ENCODE peak calls at places on chromosomes 12 and 14, in six cellular contexts. A, G, E, I, F and W are unnamed samples.

GRCh38 chr12:69470189-69471094 is at the start of gene FRS2:
- DNase-seq in A (peak; percentile 85), G (peak; percentile 47), E (peak; percentile 92), I (peak; percentile 80), F (peak; percentile 95), W (peak; percentile 95)

GRCh38 chr12:132413931-132414588 is 75.9 kb upstream of the FBRSL1 start:
- DNase-seq in A (no peak), G (no peak), E (no peak), I (no peak), F (no peak), W (no peak)

GRCh38 chr14:88241810-88242209 is 81.3 kb downstream of the KCNK10 start:
- DNase-seq in A (no peak), G (no peak), E (no peak), I (no peak), F (no peak), W (no peak)

GRCh38 chr12:82721726-82722125 is 35.0 kb downstream of the TMTC2 start:
- DNase-seq in A (no peak), G (no peak), E (no peak), I (no peak), F (no peak), W (no peak)

GRCh38 chr12:131091413-131091975 is 137.8 kb downstream of the ADGRD1 start:
- DNase-seq in A (no peak), G (no peak), E (no peak), I (no peak), F (no peak), W (no peak)

GRCh38 chr14:66070542-66071319 is 415.4 kb upstream of the CCDC196 start:
- DNase-seq in A (no peak), G (no peak), E (peak; percentile 62), I (no peak), F (no peak), W (no peak)

GRCh38 chr14:100739306-100739705 is 12.6 kb downstream of the DLK1 start:
- DNase-seq in A (no peak), G (no peak), E (no peak), I (no peak), F (no peak), W (no peak)

GRCh38 chr12:31368666-31369361 is 42.9 kb upstream of the SINHCAF start:
- DNase-seq in A (no peak), G (no peak), E (peak; percentile 57), I (no peak), F (no peak), W (no peak)

GRCh38 chr12:51869490-51869865 is 18.4 kb upstream of the ANKRD33 start:
- DNase-seq in A (no peak), G (no peak), E (no peak), I (no peak), F (peak; percentile 44), W (no peak)

GRCh38 chr12:14387472-14387871 is 22.0 kb downstream of the ATF7IP start:
- DNase-seq in A (no peak), G (no peak), E (no peak), I (no peak), F (no peak), W (no peak)

GRCh38 chr12:113359133-113359938 is 949 bp downstream of the PLBD2 start:
- DNase-seq in A (peak; percentile 72), G (no peak), E (no peak), I (peak; percentile 12), F (peak; percentile 81), W (peak; percentile 80)

GRCh38 chr12:125186471-125187147 is 121.4 kb downstream of the AACS start:
- DNase-seq in A (no peak), G (no peak), E (no peak), I (peak; percentile 18), F (no peak), W (no peak)

GRCh38 chr12:125185740-125186470 is 120.7 kb downstream of the AACS start:
- DNase-seq in A (no peak), G (no peak), E (peak; percentile 78), I (peak; percentile 55), F (peak; percentile 82), W (no peak)

GRCh38 chr12:125183187-125184067 is 118.2 kb downstream of the AACS start:
- DNase-seq in A (peak; percentile 69), G (no peak), E (peak; percentile 83), I (peak; percentile 60), F (peak; percentile 81), W (no peak)

GRCh38 chr12:125184213-125184952 is 119.1 kb downstream of the AACS start:
- DNase-seq in A (no peak), G (no peak), E (peak; percentile 41), I (no peak), F (no peak), W (no peak)

DNA sequence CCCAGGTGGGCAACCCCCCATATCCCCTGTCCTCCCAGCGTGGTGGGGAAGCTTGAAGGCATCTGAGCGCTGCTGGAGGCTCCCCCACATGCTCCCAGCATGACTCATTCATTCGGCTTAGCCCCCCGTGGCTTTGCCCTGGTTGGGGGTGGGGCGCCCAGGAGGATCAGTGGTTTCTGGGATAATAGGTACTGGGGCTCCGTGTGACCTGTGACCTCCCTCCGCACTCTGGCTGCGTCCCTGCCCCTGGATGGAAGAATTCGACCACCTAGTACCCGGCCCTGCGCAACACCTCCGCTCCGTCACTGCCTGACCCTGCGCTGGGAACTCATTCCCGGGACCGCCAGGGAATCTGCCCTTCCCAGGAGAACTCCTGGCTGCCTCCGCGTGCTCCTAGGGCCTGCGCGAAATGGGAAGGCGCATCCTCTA is 120.1 kb downstream of the AACS start:
- DNase-seq in A (no peak), G (no peak), E (no peak), I (no peak), F (peak; percentile 52), W (no peak)
- H3K27ac ChIP-seq in A (no peak overlapping the region), G (no peak overlapping the region), E (no peak overlapping the region), I (no peak overlapping the region), F (no peak overlapping the region), W (no peak overlapping the region)

GRCh38 chr12:57258977-57259970 is 8.3 kb upstream of the STAC3 start:
- DNase-seq in A (no peak), G (no peak), E (peak; percentile 73), I (peak; percentile 71), F (peak; percentile 67), W (no peak)
- TF ChIP-seq CTCF in A (no peak), G (no peak), E (no peak), I (no peak), F (no peak), W (no peak)

GRCh38 chr14:26414933-26415332 is 182.9 kb downstream of the NOVA1 start:
- DNase-seq in A (no peak), G (no peak), E (no peak), I (no peak), F (no peak), W (no peak)
- H3K27ac ChIP-seq in A (no peak overlapping the region), G (no peak overlapping the region), E (no peak overlapping the region), I (no peak overlapping the region), F (no peak overlapping the region), W (no peak overlapping the region)

GRCh38 chr12:88577537-88577936 is 2.7 kb downstream of the KITLG start:
- DNase-seq in A (no peak), G (no peak), E (no peak), I (peak; percentile 58), F (no peak), W (no peak)
- TF ChIP-seq CTCF in A (no peak), G (no peak), E (no peak), I (peak; percentile 15), F (no peak), W (no peak)

GRCh38 chr12:33794954-33795353 is 227.3 kb upstream of the ALG10 start:
- DNase-seq in A (no peak), G (no peak), E (no peak), I (no peak), F (no peak), W (no peak)
- H3K27ac ChIP-seq in A (no peak overlapping the region), G (no peak overlapping the region), E (no peak overlapping the region), I (no peak overlapping the region), F (no peak overlapping the region), W (no peak overlapping the region)

DNA sequence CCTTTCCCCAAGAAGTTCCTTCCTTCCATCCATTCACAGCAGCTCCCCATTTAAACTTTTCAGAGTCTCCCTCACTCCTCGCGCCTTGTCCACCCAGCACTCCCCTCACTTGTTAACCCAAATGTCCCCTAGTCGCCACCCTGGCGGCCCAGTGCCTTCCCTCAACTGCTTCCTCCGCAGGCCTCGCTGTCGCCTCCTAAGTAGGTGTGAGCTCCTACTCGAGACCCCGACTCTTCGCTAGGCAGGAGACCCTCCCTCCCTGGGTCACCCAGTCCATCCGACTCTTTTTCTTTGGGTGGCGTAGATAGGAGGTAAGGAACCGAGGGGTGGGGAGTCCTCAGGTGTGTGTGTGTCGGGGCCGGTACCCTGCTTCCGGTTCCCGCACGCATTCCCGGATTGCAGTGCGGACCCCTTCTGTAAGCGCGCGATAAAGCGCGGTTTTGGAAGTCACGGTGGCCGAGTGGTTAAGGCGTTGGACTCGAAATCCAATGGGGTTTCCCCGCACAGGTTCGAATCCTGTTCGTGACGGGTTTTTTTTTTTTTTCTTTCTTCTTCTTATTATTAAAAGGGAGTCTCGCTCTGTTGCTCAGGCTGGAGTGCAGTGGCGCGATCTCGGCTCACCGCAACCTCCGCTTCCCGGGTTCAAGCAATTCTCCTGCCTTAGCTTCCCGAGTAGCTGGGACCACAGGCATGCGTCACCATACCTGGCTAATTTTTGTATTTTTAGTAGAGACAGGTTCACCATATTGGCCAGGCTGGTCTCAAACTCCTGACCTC is 823 bp upstream of the SMARCC2 start:
- DNase-seq in A (peak; percentile 88), G (peak; percentile 28), E (peak; percentile 86), I (peak; percentile 57), F (peak; percentile 88), W (peak; percentile 89)
- TF ChIP-seq CTCF in A (peak; percentile 0), G (peak; percentile 34), E (no peak), I (no peak), F (no peak), W (peak; percentile 17)

GRCh38 chr12:89636776-89637160 is 71.9 kb downstream of the ATP2B1 start:
- DNase-seq in A (no peak), G (no peak), E (no peak), I (no peak), F (no peak), W (no peak)
- H3K27ac ChIP-seq in A (no peak overlapping the region), G (no peak overlapping the region), E (no peak overlapping the region), I (peak overlapping the region; percentile 45), F (no peak overlapping the region), W (no peak overlapping the region)

GRCh38 chr12:126069549-126070165 is 1004.4 kb downstream of the AACS start:
- DNase-seq in A (no peak), G (no peak), E (peak; percentile 49), I (peak; percentile 46), F (no peak), W (no peak)
- TF ChIP-seq CTCF in A (no peak), G (no peak), E (peak; percentile 5), I (peak; percentile 74), F (peak; percentile 22), W (no peak)

GRCh38 chr12:124142395-124143005 is 152.4 kb upstream of the RFLNA start:
- DNase-seq in A (no peak), G (no peak), E (no peak), I (no peak), F (no peak), W (no peak)
- H3K27ac ChIP-seq in A (no peak overlapping the region), G (no peak overlapping the region), E (no peak overlapping the region), I (no peak overlapping the region), F (no peak overlapping the region), W (no peak overlapping the region)